ENCODE peak calls at places on chromosome 5, in eight cellular contexts. E is stomach, G is SK-N-SH, I is GM23338, H is vagina, D is HCT116, N is Panc1, J is HepG2. C is an unnamed sample.
A peak's percentile ranks its signal among the peaks of the same experiment; 100 is the strongest.

GRCh38 chr5:88760512-88760911 is 122.5 kb downstream of the MEF2C start:
- DNase-seq in E (no peak), G (no peak), I (no peak), H (no peak), D (no peak), N (no peak), J (no peak), C (no peak)

GRCh38 chr5:112930082-112930344 is 8.0 kb upstream of the REEP5 start:
- DNase-seq in E (no peak), G (no peak), I (no peak), H (no peak), D (no peak), N (no peak), J (no peak), C (no peak)

GRCh38 chr5:81856948-81857928 is 106.3 kb upstream of the SSBP2 start:
- DNase-seq in E (peak; percentile 55), G (peak; percentile 81), I (peak; percentile 69), H (no peak), D (no peak), N (no peak), J (no peak), C (peak; percentile 78)

GRCh38 chr5:153713913-153714312 is 223.4 kb downstream of the GRIA1 start:
- DNase-seq in E (no peak), G (no peak), I (peak; percentile 5), H (no peak), D (no peak), N (no peak), J (no peak), C (no peak)

GRCh38 chr5:168976311-168976893 is 324.5 kb downstream of the SLIT3 start:
- DNase-seq in E (no peak), G (peak; percentile 61), I (no peak), H (no peak), D (no peak), N (no peak), J (no peak), C (no peak)

GRCh38 chr5:134141346-134142050 is 27.0 kb downstream of the TCF7 start:
- DNase-seq in E (peak; percentile 21), G (no peak), I (no peak), H (peak; percentile 77), D (no peak), N (no peak), J (no peak), C (peak; percentile 47)

GRCh38 chr5:7779663-7780030 is 71.3 kb downstream of the CFAP90 start:
- DNase-seq in E (no peak), G (no peak), I (no peak), H (peak; percentile 49), D (no peak), N (no peak), J (no peak), C (no peak)

GRCh38 chr5:131475416-131476045 is 159.5 kb downstream of the RAPGEF6 start:
- DNase-seq in E (no peak), G (no peak), I (no peak), H (no peak), D (no peak), N (no peak), J (no peak), C (no peak)

GRCh38 chr5:77642915-77643653 is 4.6 kb upstream of the OTP start:
- DNase-seq in E (no peak), G (peak; percentile 51), I (peak; percentile 66), H (no peak), D (no peak), N (no peak), J (no peak), C (no peak)

GRCh38 chr5:40991168-40991980 is 79.8 kb downstream of the MROH2B start:
- DNase-seq in E (peak; percentile 52), G (no peak), I (no peak), H (peak; percentile 90), D (no peak), N (no peak), J (peak; percentile 94), C (no peak)

GRCh38 chr5:118705931-118706330 is 282.4 kb downstream of the DTWD2 start:
- DNase-seq in E (no peak), G (no peak), I (no peak), H (no peak), D (no peak), N (no peak), J (no peak), C (no peak)

GRCh38 chr5:62714246-62714645 is 135.6 kb downstream of the LRRC70 start:
- DNase-seq in E (no peak), G (no peak), I (no peak), H (no peak), D (no peak), N (no peak), J (no peak), C (no peak)

GRCh38 chr5:41349846-41350245 is 136.5 kb upstream of the C6 start:
- DNase-seq in E (no peak), G (no peak), I (no peak), H (no peak), D (no peak), N (no peak), J (no peak), C (no peak)

GRCh38 chr5:9230355-9230754 is 315.5 kb downstream of the SEMA5A start:
- DNase-seq in E (no peak), G (no peak), I (no peak), H (no peak), D (no peak), N (no peak), J (no peak), C (no peak)

GRCh38 chr5:61381968-61382367 is 49.9 kb downstream of the ZSWIM6 start:
- DNase-seq in E (no peak), G (no peak), I (no peak), H (no peak), D (no peak), N (no peak), J (no peak), C (no peak)

DNA sequence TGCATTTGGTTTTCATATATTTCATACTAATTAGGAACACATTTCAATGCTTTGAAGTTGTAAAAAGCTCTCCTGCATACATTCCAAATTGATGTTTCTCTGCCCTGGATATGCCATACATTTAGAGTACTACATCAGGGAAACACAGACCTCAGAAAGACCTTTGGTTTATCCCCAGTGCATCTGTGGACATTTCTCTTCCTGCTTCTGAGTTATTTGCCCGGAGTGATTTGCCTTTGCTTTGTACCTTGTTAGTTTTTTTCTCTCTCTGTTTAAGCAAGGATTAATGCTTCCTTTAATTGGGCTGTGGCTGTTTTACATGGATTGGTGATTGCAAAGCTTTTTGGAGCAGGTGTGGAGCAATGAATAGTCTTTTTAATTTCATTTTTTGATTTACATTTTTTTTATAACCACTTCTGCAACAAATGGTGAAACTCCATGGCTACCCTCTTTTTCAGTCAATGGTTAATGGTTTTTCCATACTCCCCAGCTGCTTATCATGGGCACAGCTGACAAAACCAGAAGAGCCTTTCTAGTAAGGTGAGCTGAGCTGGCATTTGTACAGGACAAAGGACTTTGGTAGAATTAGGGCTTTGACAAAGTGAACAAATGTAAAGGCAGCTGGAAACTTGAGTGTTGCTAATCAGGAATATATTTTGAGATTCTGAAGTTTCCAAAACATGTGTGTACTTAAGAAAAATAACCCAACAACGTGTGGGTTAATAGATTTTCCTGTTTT is 54.2 kb downstream of the ZSWIM6 start:
- DNase-seq in E (no peak), G (no peak), I (no peak), H (no peak), D (no peak), N (no peak), J (peak; percentile 44), C (no peak)
- TF ChIP-seq POLR2AphosphoS5 in E (no peak), G (no peak), I (no peak), H (no peak), D (no peak), N (no peak), J (no peak), C (no peak)

GRCh38 chr5:157275403-157275802 is 9.5 kb downstream of the CYFIP2 start:
- DNase-seq in E (no peak), G (no peak), I (no peak), H (no peak), D (no peak), N (no peak), J (no peak), C (no peak)

GRCh38 chr5:157273131-157273556 is 7.2 kb downstream of the CYFIP2 start:
- DNase-seq in E (no peak), G (no peak), I (no peak), H (no peak), D (no peak), N (no peak), J (no peak), C (no peak)

GRCh38 chr5:157269763-157270272 is 3.9 kb downstream of the CYFIP2 start:
- DNase-seq in E (no peak), G (no peak), I (no peak), H (no peak), D (no peak), N (no peak), J (no peak), C (no peak)

GRCh38 chr5:157269165-157269671 is 3.3 kb downstream of the CYFIP2 start:
- DNase-seq in E (no peak), G (no peak), I (peak; percentile 73), H (no peak), D (no peak), N (no peak), J (no peak), C (no peak)

GRCh38 chr5:157271740-157272271 is 5.9 kb downstream of the CYFIP2 start:
- DNase-seq in E (peak; percentile 54), G (no peak), I (no peak), H (no peak), D (no peak), N (no peak), J (no peak), C (peak; percentile 96)
- TF ChIP-seq POLR2AphosphoS5 in E (peak; percentile 2), G (no peak), I (no peak), H (no peak), D (no peak), N (no peak), J (no peak), C (peak; percentile 50)

DNA sequence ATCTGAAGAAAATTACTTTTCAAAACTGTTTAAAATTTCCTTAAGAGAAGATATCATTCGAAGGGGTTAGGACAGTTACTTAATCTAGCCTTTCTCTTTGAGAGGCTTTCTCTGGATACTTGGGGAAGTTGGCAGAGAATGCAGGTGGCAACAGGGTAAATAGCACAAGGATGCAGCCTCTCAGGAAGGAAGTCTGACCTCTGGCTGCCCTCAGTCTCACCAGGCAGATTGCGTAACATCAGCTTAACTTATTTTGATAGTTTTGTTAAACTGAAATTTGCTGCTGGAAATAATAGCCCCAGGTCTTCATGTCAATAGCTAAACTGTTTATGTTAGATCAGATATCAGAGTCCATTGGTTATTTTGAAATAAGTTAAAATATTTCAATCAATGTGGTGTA is 20.4 kb downstream of the CCDC192 start:
- DNase-seq in E (no peak), G (no peak), I (no peak), H (no peak), D (no peak), N (no peak), J (no peak), C (no peak)
- TF ChIP-seq POLR2AphosphoS5 in E (no peak), G (no peak), I (no peak), H (no peak), D (no peak), N (no peak), J (no peak), C (no peak)

DNA sequence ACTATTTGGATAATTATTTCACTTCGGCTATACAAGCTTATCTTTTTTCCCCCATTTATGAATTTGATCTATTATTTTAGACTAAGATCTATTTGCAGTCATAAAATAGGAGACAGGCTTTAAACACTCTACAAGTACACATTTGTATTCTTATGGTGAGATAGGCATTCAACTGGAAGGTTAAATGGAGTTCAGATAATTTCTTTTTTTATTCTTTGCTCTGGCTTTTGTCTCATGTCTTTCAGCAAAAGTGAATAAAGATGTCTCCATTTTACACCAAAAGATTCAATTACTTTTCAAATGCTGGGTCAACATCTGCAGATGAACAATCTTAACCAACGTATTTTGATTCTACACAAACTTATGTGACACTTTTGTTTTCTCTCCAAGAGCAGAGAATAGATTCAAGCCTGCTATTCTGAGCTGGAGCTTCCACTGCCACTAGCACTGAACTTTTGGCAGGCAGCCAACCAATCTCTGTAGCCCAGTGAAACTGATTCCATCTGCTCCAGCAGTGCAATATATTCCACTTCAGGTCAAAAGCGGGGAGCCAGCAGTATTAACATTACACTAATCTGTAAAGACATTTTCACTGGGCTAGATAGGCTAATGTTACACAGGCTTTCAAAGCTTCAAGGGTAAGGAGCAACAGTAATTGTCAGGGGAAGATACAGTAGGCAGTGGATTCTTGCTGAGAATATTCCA is 452.0 kb upstream of the ZNF608 start:
- DNase-seq in E (peak; percentile 80), G (peak; percentile 56), I (no peak), H (no peak), D (no peak), N (no peak), J (no peak), C (no peak)
- TF ChIP-seq POLR2AphosphoS5 in E (no peak), G (peak; percentile 77), I (no peak), H (no peak), D (no peak), N (no peak), J (no peak), C (no peak)